ENCODE peak calls at places on chromosomes 4 and X, in five cellular contexts. I is A673, L is cardiac muscle cell, T is testis, W is heart right ventricle. E is an unnamed sample.

GRCh38 chrX:151538190-151539122 is 25.0 kb upstream of the PASD1 start:
- DNase-seq in T (no peak), W (no peak), I (no peak), L (no peak), E (no peak)

GRCh38 chr4:46586566-46586965 is 196.6 kb upstream of the GABRA2 start:
- DNase-seq in L (no peak), I (no peak), W (no peak), T (no peak), E (no peak)

GRCh38 chr4:40458683-40459082 is 123.5 kb downstream of the CHRNA9 start:
- DNase-seq in I (no peak), W (no peak), L (no peak), T (no peak), E (no peak)

GRCh38 chr4:3427134-3427476 is 14.7 kb upstream of the HGFAC start:
- DNase-seq in L (no peak), T (no peak), W (no peak), I (no peak), E (no peak)

GRCh38 chrX:118682258-118683014 is 45.0 kb upstream of the IL13RA1 start:
- DNase-seq in I (no peak), W (no peak), T (no peak), L (peak; percentile 24), E (no peak)

GRCh38 chr4:71683309-71683708 is 100.6 kb downstream of the GC start:
- DNase-seq in I (no peak), T (peak; percentile 66), W (no peak), L (peak; percentile 57), E (no peak)

GRCh38 chr4:123449780-123450179 is 53.2 kb downstream of the SPRY1 start:
- DNase-seq in T (no peak), I (peak; percentile 23), L (peak; percentile 39), W (no peak), E (no peak)

GRCh38 chr4:145539677-145540076 is 58.0 kb downstream of the SMAD1 start:
- DNase-seq in T (no peak), W (no peak), I (no peak), L (no peak), E (no peak)

GRCh38 chr4:177451108-177451500 is 8.9 kb upstream of the AGA start:
- DNase-seq in W (no peak), T (no peak), L (no peak), I (no peak), E (no peak)

GRCh38 chr4:116501954-116502353 is 583.4 kb downstream of the TRAM1L1 start:
- DNase-seq in W (no peak), I (peak; percentile 10), L (no peak), T (no peak), E (no peak)

GRCh38 chrX:111005151-111005550 is 90.8 kb upstream of the PAK3 start:
- DNase-seq in I (no peak), T (peak; percentile 14), L (no peak), W (no peak), E (no peak)

GRCh38 chrX:10629905-10630304 is 9.5 kb upstream of the MID1 start:
- DNase-seq in L (no peak), W (no peak), I (no peak), T (no peak), E (no peak)

GRCh38 chr4:148542922-148543623 is 100.9 kb upstream of the NR3C2 start:
- DNase-seq in W (no peak), T (no peak), I (no peak), L (no peak), E (no peak)

GRCh38 chr4:159594576-159594975 is 491.7 kb downstream of the RAPGEF2 start:
- DNase-seq in T (no peak), I (no peak), W (no peak), L (no peak), E (no peak)

GRCh38 chrX:33840176-33840575 is 291.9 kb downstream of the FAM47A start:
- DNase-seq in I (peak; percentile 1), T (no peak), L (no peak), W (no peak), E (no peak)

GRCh38 chr4:133287396-133287795 is 138.3 kb downstream of the PCDH10 start:
- DNase-seq in T (no peak), L (no peak), I (no peak), W (no peak), E (no peak)

GRCh38 chr4:140252742-140253555 is 99.0 kb upstream of the MAML3 start:
- DNase-seq in W (peak; percentile 80), L (peak; percentile 88), T (peak; percentile 85), I (peak; percentile 76), E (peak; percentile 60)

GRCh38 chrX:71315917-71316316 is 14.4 kb downstream of the ITGB1BP2 start:
- DNase-seq in I (no peak), W (no peak), L (peak; percentile 62), T (no peak), E (no peak)

GRCh38 chr4:126405369-126405982 is 1090.7 kb downstream of the FAT4 start:
- DNase-seq in L (peak; percentile 65), T (no peak), W (no peak), I (peak; percentile 61), E (no peak)

GRCh38 chr4:40183615-40184411 is 13.0 kb upstream of the RHOH start:
- DNase-seq in I (no peak), W (no peak), T (no peak), L (peak; percentile 11), E (no peak)

GRCh38 chr4:159551268-159551667 is 448.4 kb downstream of the RAPGEF2 start:
- DNase-seq in I (peak; percentile 34), T (no peak), W (no peak), L (peak; percentile 70), E (no peak)

GRCh38 chrX:150854856-150855255 is 43.6 kb downstream of the CD99L2 start:
- DNase-seq in W (no peak), L (no peak), I (no peak), T (no peak), E (no peak)

GRCh38 chrX:129932792-129933321 is 26.9 kb downstream of the UTP14A start:
- DNase-seq in I (peak; percentile 17), T (peak; percentile 28), L (no peak), W (peak; percentile 32), E (no peak)

GRCh38 chr4:99723555-99724450 is 66.2 kb upstream of the C4orf54 start:
- DNase-seq in W (peak; percentile 58), I (peak; percentile 8), L (peak; percentile 74), T (peak; percentile 68), E (no peak)

GRCh38 chrX:54087661-54088060 is 43.4 kb upstream of the PHF8 start:
- DNase-seq in I (no peak), W (no peak), T (no peak), L (no peak), E (no peak)

GRCh38 chr4:124937993-124938392 is 225.5 kb upstream of the ANKRD50 start:
- DNase-seq in W (no peak), L (no peak), T (peak; percentile 28), I (no peak), E (no peak)

GRCh38 chrX:153692003-153692402 is 4.3 kb downstream of the SLC6A8 start:
- DNase-seq in W (no peak), I (no peak), T (no peak), L (no peak), E (no peak)

GRCh38 chrX:80766916-80767315 is 42.8 kb downstream of the BRWD3 start:
- DNase-seq in I (no peak), L (no peak), T (no peak), W (no peak), E (no peak)

GRCh38 chrX:31237189-31237588 is 165.3 kb upstream of the FTHL17 start:
- DNase-seq in W (no peak), L (no peak), I (no peak), T (no peak), E (no peak)

GRCh38 chr4:37661643-37662221 is 24.4 kb downstream of the RELL1 start:
- DNase-seq in T (no peak), W (no peak), L (no peak), I (no peak), E (no peak)

GRCh38 chr4:41878170-41878941 is 56.9 kb upstream of the TMEM33 start:
- DNase-seq in I (no peak), W (no peak), L (no peak), T (no peak), E (no peak)

GRCh38 chr4:41874398-41874797 is 60.8 kb upstream of the TMEM33 start:
- DNase-seq in L (no peak), I (no peak), T (no peak), W (no peak), E (no peak)

GRCh38 chr4:41874873-41875272 is 60.4 kb upstream of the TMEM33 start:
- DNase-seq in W (no peak), I (no peak), L (no peak), T (no peak), E (no peak)

GRCh38 chr4:41877020-41877796 is 58.0 kb upstream of the TMEM33 start:
- DNase-seq in L (no peak), W (no peak), I (no peak), T (no peak), E (no peak)

GRCh38 chr4:41873380-41874295 is 61.6 kb upstream of the TMEM33 start:
- DNase-seq in W (no peak), T (no peak), L (no peak), I (no peak), E (no peak)
- H3K27me3 ChIP-seq in W (peaks cover 81% of the 10 kb centered on the region), T (no peaks in the 10 kb centered on the region), L (peaks cover 100% of the 10 kb centered on the region), I (peaks cover 96% of the 10 kb centered on the region), E (peaks cover 17% of the 10 kb centered on the region)

DNA sequence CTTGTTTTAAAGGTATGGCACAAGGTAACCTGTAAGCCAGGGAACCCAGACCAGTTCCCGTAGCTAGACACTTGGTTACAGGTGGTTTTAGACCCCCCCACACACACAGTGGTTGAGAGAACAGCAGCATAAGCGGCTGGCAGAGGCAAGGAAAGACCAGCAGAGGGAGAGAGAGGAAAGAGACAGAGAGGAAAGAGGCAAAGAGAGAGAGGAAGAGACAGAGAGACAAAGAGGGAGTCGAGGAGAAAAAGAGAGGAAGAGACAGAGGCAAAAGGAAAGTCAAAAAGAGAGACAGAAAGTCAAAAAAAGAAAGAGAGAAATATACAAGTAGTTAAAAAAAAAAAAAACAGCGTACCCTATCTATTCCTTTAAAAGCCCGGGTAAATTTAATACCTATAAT is 19.5 kb upstream of the PCSK1N start:
- DNase-seq in I (peak; percentile 15), L (peak; percentile 11), T (peak; percentile 14), W (no peak), E (no peak)
- H3K4me1 ChIP-seq in I (no peaks in the 10 kb centered on the region), L (no peaks in the 10 kb centered on the region), T (no peaks in the 10 kb centered on the region), W (no peaks in the 10 kb centered on the region), E (no peaks in the 10 kb centered on the region)

DNA sequence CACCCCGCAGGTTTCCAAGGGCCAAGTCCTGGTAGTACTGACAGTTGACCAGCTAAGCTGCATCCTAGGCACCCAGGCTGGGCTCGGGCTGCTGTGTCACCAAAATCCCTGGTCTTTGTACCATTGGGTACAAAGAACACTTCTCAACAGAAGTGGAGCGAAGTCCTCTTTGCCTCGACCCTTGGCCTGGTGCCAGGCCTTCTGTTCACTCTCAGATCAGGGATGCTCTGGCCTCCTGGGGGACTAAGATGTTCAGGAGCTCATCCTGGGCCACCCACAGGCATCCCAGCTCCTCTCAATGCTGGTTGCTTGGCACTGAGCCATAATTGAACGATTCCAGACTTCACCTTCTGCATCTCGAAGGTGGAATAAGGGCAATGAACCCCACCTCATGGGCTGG is 13.8 kb upstream of the SLC2A9 start:
- DNase-seq in I (no peak), W (no peak), T (no peak), L (no peak), E (no peak)
- TF ChIP-seq CTCF in I (no peak), W (no peak), T (no peak), L (no peak), E (no peak)

DNA sequence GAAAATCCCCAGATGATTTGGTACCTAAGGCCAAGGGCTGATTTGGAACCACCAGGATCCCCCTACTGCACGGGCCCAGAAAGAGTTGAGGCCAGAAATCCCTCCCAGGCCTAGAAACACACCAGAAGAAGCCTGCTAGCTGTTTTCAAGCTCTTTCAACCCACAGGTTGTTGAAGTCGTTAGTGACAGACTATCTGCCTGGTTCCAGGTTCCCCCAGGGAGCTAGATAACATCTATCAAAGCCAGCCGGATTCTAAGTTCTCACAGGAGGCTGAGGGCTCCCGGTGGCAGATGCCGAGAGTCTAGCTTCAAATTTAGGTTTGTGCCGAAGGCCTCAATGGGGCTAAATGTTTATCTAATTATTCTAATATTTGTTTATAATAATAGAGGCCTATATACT is 132.0 kb upstream of the ATP6AP2 start:
- DNase-seq in I (no peak), W (no peak), L (no peak), T (no peak), E (no peak)
- H3K27me3 ChIP-seq in I (no peaks in the 10 kb centered on the region), W (no peaks in the 10 kb centered on the region), L (no peaks in the 10 kb centered on the region), T (no peaks in the 10 kb centered on the region), E (no peaks in the 10 kb centered on the region)

E was measured in CD8-positive, alpha-beta T cell.